ENCODE peak calls at places on chromosomes 6 and 20, in eight cellular contexts. X is MM.1S, Y is GM10248, J is endothelial cell, A is RWPE1, O is astrocyte of the spinal cord, Z is H9, P is glutamatergic neuron. I is an unnamed sample.
A peak's percentile ranks its signal among the peaks of the same experiment; 100 is the strongest.

GRCh38 chr6:36924131-36924530 is 30.4 kb upstream of the PI16 start:
- DNase-seq in X (no peak), Y (no peak), J (no peak), A (no peak), O (peak; percentile 52), Z (no peak), P (no peak), I (no peak)

GRCh38 chr6:53984163-53984562 is 127.1 kb upstream of the MLIP start:
- DNase-seq in X (no peak), Y (no peak), J (no peak), A (peak; percentile 95), O (peak; percentile 91), Z (no peak), P (no peak), I (no peak)

GRCh38 chr6:40906759-40907158 is 132.3 kb downstream of the UNC5CL start:
- DNase-seq in X (no peak), Y (no peak), J (no peak), A (peak; percentile 90), O (peak; percentile 20), Z (no peak), P (no peak), I (no peak)

GRCh38 chr6:39835856-39836442 is 43.8 kb downstream of the DAAM2 start:
- DNase-seq in X (no peak), Y (no peak), J (no peak), A (no peak), O (peak; percentile 8), Z (no peak), P (no peak), I (no peak)

GRCh38 chr6:138346302-138347195 is 31.2 kb upstream of the SMIM28 start:
- DNase-seq in X (peak; percentile 76), Y (no peak), J (no peak), A (no peak), O (peak; percentile 73), Z (no peak), P (no peak), I (no peak)

GRCh38 chr6:16130932-16131387 is 2.1 kb downstream of the MYLIP start:
- DNase-seq in X (peak; percentile 89), Y (peak; percentile 72), J (peak; percentile 36), A (peak; percentile 49), O (peak; percentile 84), Z (no peak), P (no peak), I (peak; percentile 85)

GRCh38 chr20:45254867-45255266 is 503 bp upstream of the SLPI start:
- DNase-seq in X (peak; percentile 60), Y (peak; percentile 24), J (no peak), A (peak; percentile 85), O (peak; percentile 7), Z (no peak), P (no peak), I (peak; percentile 7)

GRCh38 chr6:149094156-149094555 is 223.4 kb upstream of the TAB2 start:
- DNase-seq in X (no peak), Y (no peak), J (no peak), A (no peak), O (peak; percentile 58), Z (no peak), P (no peak), I (no peak)

GRCh38 chr6:168574699-168575195 is 133.8 kb downstream of the SMOC2 start:
- DNase-seq in X (no peak), Y (no peak), J (no peak), A (peak; percentile 16), O (no peak), Z (no peak), P (no peak), I (no peak)

GRCh38 chr6:11495565-11496145 is 41.9 kb upstream of the TMEM170B start:
- DNase-seq in X (no peak), Y (no peak), J (no peak), A (no peak), O (no peak), Z (no peak), P (no peak), I (no peak)

GRCh38 chr6:26421259-26422144 is 18.8 kb upstream of the BTN3A3 start:
- DNase-seq in X (peak; percentile 81), Y (peak; percentile 84), J (peak; percentile 62), A (peak; percentile 97), O (peak; percentile 94), Z (peak; percentile 84), P (peak; percentile 40), I (peak; percentile 47)

GRCh38 chr6:32411943-32412342 is 5.0 kb upstream of the BTNL2 start:
- DNase-seq in X (no peak), Y (no peak), J (no peak), A (no peak), O (no peak), Z (no peak), P (no peak), I (no peak)

GRCh38 chr6:53192590-53193232 is 44.1 kb upstream of the GCM1 start:
- DNase-seq in X (no peak), Y (no peak), J (peak; percentile 12), A (no peak), O (no peak), Z (peak; percentile 44), P (peak; percentile 25), I (no peak)

GRCh38 chr6:167221408-167222201 is 63.8 kb upstream of the GPR31 start:
- DNase-seq in X (no peak), Y (no peak), J (no peak), A (no peak), O (no peak), Z (no peak), P (no peak), I (no peak)

GRCh38 chr6:117536317-117536716 is 53.8 kb downstream of the DCBLD1 start:
- DNase-seq in X (no peak), Y (no peak), J (no peak), A (no peak), O (peak; percentile 46), Z (no peak), P (no peak), I (no peak)

GRCh38 chr6:41702089-41702745 is 33.2 kb downstream of the TFEB start:
- DNase-seq in X (no peak), Y (no peak), J (no peak), A (no peak), O (no peak), Z (no peak), P (no peak), I (no peak)

GRCh38 chr20:10573273-10573950 is 100.4 kb downstream of the JAG1 start:
- DNase-seq in X (no peak), Y (no peak), J (no peak), A (no peak), O (peak; percentile 66), Z (no peak), P (no peak), I (no peak)

GRCh38 chr6:163293286-163293685 is 121.2 kb upstream of the QKI start:
- DNase-seq in X (no peak), Y (no peak), J (no peak), A (no peak), O (no peak), Z (no peak), P (no peak), I (no peak)

GRCh38 chr6:72040106-72040505 is 153.8 kb downstream of the RIMS1 start:
- DNase-seq in X (no peak), Y (no peak), J (no peak), A (no peak), O (peak; percentile 10), Z (no peak), P (no peak), I (no peak)

GRCh38 chr6:72037006-72037405 is 150.7 kb downstream of the RIMS1 start:
- DNase-seq in X (no peak), Y (no peak), J (no peak), A (no peak), O (no peak), Z (no peak), P (no peak), I (no peak)

GRCh38 chr6:72048080-72048479 is 161.7 kb downstream of the RIMS1 start:
- DNase-seq in X (no peak), Y (no peak), J (no peak), A (no peak), O (peak; percentile 10), Z (no peak), P (no peak), I (no peak)

DNA sequence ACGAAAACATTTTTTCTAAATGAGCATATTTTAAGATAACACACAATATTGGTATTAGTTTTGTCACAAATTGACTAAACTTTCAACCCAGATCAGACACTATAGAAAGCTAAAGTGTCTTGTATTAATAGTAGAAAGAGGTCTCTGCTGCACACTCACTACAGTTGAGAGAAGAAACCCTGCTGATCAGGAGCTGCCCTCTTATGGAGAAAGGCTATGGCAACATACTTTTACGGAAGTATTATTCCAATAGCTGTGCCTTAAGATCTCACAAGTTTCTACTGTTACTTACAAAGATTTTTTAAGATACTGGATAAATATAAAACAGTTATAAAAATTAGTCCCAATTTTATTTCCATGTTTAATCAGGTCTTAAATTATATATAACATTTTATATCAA is 155.7 kb downstream of the RIMS1 start:
- DNase-seq in X (no peak), Y (no peak), J (no peak), A (no peak), O (no peak), Z (no peak), P (no peak), I (no peak)
- TF ChIP-seq CTCF in X (no peak), Y (peak; percentile 19), J (no peak), A (no peak), O (peak; percentile 17), Z (peak; percentile 25), P (no peak), I (peak; percentile 4)

GRCh38 chr20:24102290-24102689 is 113.7 kb upstream of the GGTLC1 start:
- DNase-seq in X (peak; percentile 19), Y (no peak), J (peak; percentile 56), A (no peak), O (no peak), Z (peak; percentile 73), P (no peak), I (no peak)
- TF ChIP-seq CTCF in X (peak; percentile 57), Y (peak; percentile 41), J (peak; percentile 44), A (no peak), O (peak; percentile 37), Z (peak; percentile 81), P (peak; percentile 21), I (peak; percentile 82)

DNA sequence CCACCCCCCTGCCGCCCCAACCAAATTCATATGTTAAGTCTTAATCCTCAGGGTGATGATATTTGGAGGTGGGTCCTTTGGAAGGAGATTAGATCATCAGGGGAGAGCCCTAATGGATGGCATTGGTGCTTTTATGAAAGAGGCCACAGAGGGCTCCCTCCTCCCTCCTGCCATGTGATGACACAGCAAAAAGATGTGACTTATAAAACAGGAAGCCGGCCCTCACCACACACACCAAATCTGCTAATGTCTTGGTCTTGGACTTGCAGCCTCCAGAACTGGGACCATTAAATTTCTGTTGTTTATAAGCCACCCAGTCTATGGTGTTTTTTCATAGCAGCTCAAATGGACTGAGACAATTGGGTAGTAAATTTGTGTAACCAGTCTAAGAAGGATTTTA is 176.3 kb downstream of the ADGRG6 start:
- DNase-seq in X (peak; percentile 17), Y (no peak), J (no peak), A (peak; percentile 17), O (peak; percentile 32), Z (peak; percentile 37), P (peak; percentile 28), I (no peak)
- TF ChIP-seq CTCF in X (no peak), Y (no peak), J (no peak), A (no peak), O (no peak), Z (no peak), P (no peak), I (no peak)

GRCh38 chr20:47224857-47225256 is 131.6 kb downstream of the ZMYND8 start:
- DNase-seq in X (no peak), Y (no peak), J (no peak), A (no peak), O (no peak), Z (no peak), P (no peak), I (no peak)
- TF ChIP-seq CTCF in X (no peak), Y (no peak), J (no peak), A (no peak), O (no peak), Z (no peak), P (no peak), I (no peak)

GRCh38 chr20:4894409-4894808 is 106.9 kb downstream of the SLC23A2 start:
- DNase-seq in X (peak; percentile 60), Y (no peak), J (no peak), A (no peak), O (no peak), Z (no peak), P (no peak), I (no peak)
- TF ChIP-seq CTCF in X (no peak), Y (no peak), J (no peak), A (no peak), O (no peak), Z (no peak), P (no peak), I (no peak)